ENCODE peak calls at places on chromosomes 16 and 17, in four cellular contexts. One of them, this sample, is unnamed.

GRCh38 chr17:40501499-40501911 is at the start of gene TNS4:
- DNase-seq in choroid plexus epithelial cell: no peak
- DNase-seq in heart left ventricle: no peak
- DNase-seq in NCI-H1092: no peak
- DNase-seq in this sample: no peak

GRCh38 chr17:3796822-3797170 is 4.2 kb downstream of the ITGAE start:
- DNase-seq in NCI-H1092: no peak
- DNase-seq in heart left ventricle: no peak
- DNase-seq in choroid plexus epithelial cell: no peak
- DNase-seq in this sample: no peak

GRCh38 chr17:41678907-41679739 is 9.6 kb upstream of the EIF1 start:
- DNase-seq in heart left ventricle: peak; percentile 36
- DNase-seq in NCI-H1092: no peak
- DNase-seq in choroid plexus epithelial cell: peak; percentile 35
- DNase-seq in this sample: no peak

GRCh38 chr17:77916771-77917481 is 41.6 kb upstream of the TNRC6C start:
- DNase-seq in choroid plexus epithelial cell: no peak
- DNase-seq in heart left ventricle: no peak
- DNase-seq in NCI-H1092: no peak
- DNase-seq in this sample: no peak

GRCh38 chr17:42675348-42675983 is 1.3 kb downstream of the PLEKHH3 start:
- DNase-seq in NCI-H1092: peak; percentile 32
- DNase-seq in heart left ventricle: peak; percentile 75
- DNase-seq in choroid plexus epithelial cell: no peak
- DNase-seq in this sample: peak; percentile 54

GRCh38 chr17:47605006-47605405 is 44.7 kb upstream of the KPNB1 start:
- DNase-seq in NCI-H1092: no peak
- DNase-seq in heart left ventricle: no peak
- DNase-seq in choroid plexus epithelial cell: no peak
- DNase-seq in this sample: no peak

GRCh38 chr17:76740329-76741118 is 2.6 kb downstream of the MFSD11 start:
- DNase-seq in choroid plexus epithelial cell: peak; percentile 68
- DNase-seq in heart left ventricle: peak; percentile 69
- DNase-seq in NCI-H1092: no peak
- DNase-seq in this sample: no peak

GRCh38 chr16:50263940-50264929 is 2.1 kb upstream of the ADCY7 start:
- DNase-seq in NCI-H1092: no peak
- DNase-seq in choroid plexus epithelial cell: no peak
- DNase-seq in heart left ventricle: no peak
- DNase-seq in this sample: peak; percentile 53

GRCh38 chr17:2049333-2050245 is 5.3 kb upstream of the HIC1 start:
- DNase-seq in heart left ventricle: peak; percentile 90
- DNase-seq in NCI-H1092: peak; percentile 49
- DNase-seq in choroid plexus epithelial cell: peak; percentile 85
- DNase-seq in this sample: peak; percentile 44

GRCh38 chr16:69367980-69368379 is 16.4 kb upstream of the TMED6 start:
- DNase-seq in choroid plexus epithelial cell: peak; percentile 43
- DNase-seq in heart left ventricle: no peak
- DNase-seq in NCI-H1092: no peak
- DNase-seq in this sample: no peak

GRCh38 chr16:29845656-29846055 is 17.4 kb downstream of the CDIPT start:
- DNase-seq in choroid plexus epithelial cell: no peak
- DNase-seq in NCI-H1092: no peak
- DNase-seq in heart left ventricle: no peak
- DNase-seq in this sample: no peak

GRCh38 chr17:45288825-45289224 is 26.9 kb upstream of the SPATA32 start:
- DNase-seq in choroid plexus epithelial cell: no peak
- DNase-seq in NCI-H1092: peak; percentile 85
- DNase-seq in heart left ventricle: peak; percentile 64
- DNase-seq in this sample: no peak

GRCh38 chr16:55478827-55479559 is at the start of gene MMP2:
- DNase-seq in heart left ventricle: peak; percentile 80
- DNase-seq in NCI-H1092: no peak
- DNase-seq in choroid plexus epithelial cell: peak; percentile 75
- DNase-seq in this sample: no peak

GRCh38 chr17:8593830-8594229 is 36.7 kb downstream of the MYH10 start:
- DNase-seq in heart left ventricle: no peak
- DNase-seq in NCI-H1092: no peak
- DNase-seq in choroid plexus epithelial cell: no peak
- DNase-seq in this sample: no peak

GRCh38 chr17:8125196-8125946 is 1.5 kb upstream of the HES7 start:
- DNase-seq in choroid plexus epithelial cell: peak; percentile 68
- DNase-seq in heart left ventricle: peak; percentile 79
- DNase-seq in NCI-H1092: peak; percentile 44
- DNase-seq in this sample: peak; percentile 19